ENCODE peak calls at places on chromosome 1, in five cellular contexts. Z is lower leg skin; H is occipital lobe; Q is MM.1S; D is activated CD8-positive, alpha-beta memory T cell treated with anti-CD3 and anti-CD28 coated beads for 24 hours. G is an unnamed sample.

GRCh38 chr1:29410476-29410875 is 174.2 kb downstream of the PTPRU start:
- DNase-seq in Z (no peak), H (no peak), Q (no peak), D (no peak), G (no peak)

GRCh38 chr1:67749844-67750689 is 65.1 kb downstream of the GADD45A start:
- DNase-seq in Z (peak), H (no peak), Q (peak), D (no peak), G (no peak)

GRCh38 chr1:94807742-94808491 is 12.2 kb upstream of the SLC44A3 start:
- DNase-seq in Z (no peak), H (no peak), Q (no peak), D (no peak), G (no peak)

GRCh38 chr1:169896013-169896412 is 2.3 kb upstream of the SCYL3 start:
- DNase-seq in Z (no peak), H (no peak), Q (no peak), D (no peak), G (no peak)

GRCh38 chr1:54848134-54848948 is 38.7 kb downstream of the DHCR24 start:
- DNase-seq in Z (no peak), H (no peak), Q (no peak), D (no peak), G (no peak)

GRCh38 chr1:168783831-168784230 is 54.8 kb upstream of the DPT start:
- DNase-seq in Z (peak), H (no peak), Q (no peak), D (no peak), G (no peak)

GRCh38 chr1:212295579-212295978 is 10.4 kb downstream of the PPP2R5A start:
- DNase-seq in Z (no peak), H (no peak), Q (no peak), D (no peak), G (no peak)

GRCh38 chr1:244074559-244075171 is 23.6 kb downstream of the ZBTB18 start:
- DNase-seq in Z (no peak), H (no peak), Q (no peak), D (peak), G (no peak)

GRCh38 chr1:210234254-210234747 is 1.7 kb downstream of the SERTAD4 start:
- DNase-seq in Z (no peak), H (no peak), Q (no peak), D (no peak), G (no peak)

GRCh38 chr1:230857077-230857476 is 11.2 kb downstream of the C1orf198 start:
- DNase-seq in Z (no peak), H (peak), Q (no peak), D (no peak), G (no peak)

GRCh38 chr1:85200367-85200869 is 398 bp downstream of the SYDE2 start:
- DNase-seq in Z (peak), H (no peak), Q (no peak), D (no peak), G (peak)

GRCh38 chr1:27689423-27690173 is 17.6 kb upstream of the IFI6 start:
- DNase-seq in Z (no peak), H (no peak), Q (no peak), D (no peak), G (no peak)

GRCh38 chr1:31879981-31880608 is 58.1 kb downstream of the PTP4A2 start:
- DNase-seq in Z (no peak), H (no peak), Q (no peak), D (no peak), G (no peak)

GRCh38 chr1:109261006-109261405 is 11.7 kb downstream of the CELSR2 start:
- DNase-seq in Z (no peak), H (no peak), Q (no peak), D (no peak), G (no peak)